ENCODE peak calls at places on chromosomes 11 and 22, in ten cellular contexts. K, M, E, W, Z, A, U, V, S and Y are unnamed samples.

GRCh38 chr11:10392680-10393079 is 62.4 kb upstream of the AMPD3 start:
- DNase-seq in E (no peak), K (no peak), V (no peak), W (no peak), S (no peak), U (no peak), Z (peak), M (no peak), A (no peak), Y (no peak)

GRCh38 chr11:134126197-134126822 is 57.4 kb downstream of the JAM3 start:
- DNase-seq in A (no peak), Z (no peak), U (no peak), M (no peak), K (no peak), S (no peak), E (no peak), W (peak), V (no peak), Y (no peak)

GRCh38 chr11:131841028-131841427 is 470.6 kb downstream of the NTM start:
- DNase-seq in W (no peak), M (no peak), V (no peak), K (no peak), Z (no peak), S (no peak), E (no peak), A (no peak), U (no peak), Y (no peak)

GRCh38 chr11:130609121-130610035 is 160.9 kb downstream of the ADAMTS15 start:
- DNase-seq in E (no peak), W (peak), S (peak), Z (peak), V (peak), M (no peak), K (peak), U (peak), A (no peak), Y (no peak)

GRCh38 chr11:46391578-46392420 is at the start of gene CHRM4:
- DNase-seq in A (no peak), V (no peak), W (peak), E (peak), S (no peak), K (no peak), M (peak), U (no peak), Z (peak), Y (no peak)

GRCh38 chr22:19556963-19557545 is 32.8 kb upstream of the CLDN5 start:
- DNase-seq in M (no peak), S (no peak), V (no peak), Z (no peak), E (no peak), A (no peak), U (no peak), W (no peak), K (no peak), Y (no peak)

GRCh38 chr11:108734956-108735559 is 70.2 kb downstream of the DDX10 start:
- DNase-seq in V (no peak), Z (no peak), M (no peak), S (no peak), E (no peak), A (no peak), K (no peak), W (peak), U (no peak), Y (peak)

GRCh38 chr11:100632970-100633452 is 54.1 kb upstream of the ARHGAP42 start:
- DNase-seq in Z (no peak), A (peak), K (peak), S (peak), E (no peak), M (peak), W (peak), V (peak), U (peak), Y (no peak)

GRCh38 chr11:18455686-18456372 is at the start of gene LDHAL6A:
- DNase-seq in Z (peak), E (no peak), A (no peak), V (no peak), S (no peak), K (no peak), M (no peak), W (no peak), U (no peak), Y (no peak)

DNA sequence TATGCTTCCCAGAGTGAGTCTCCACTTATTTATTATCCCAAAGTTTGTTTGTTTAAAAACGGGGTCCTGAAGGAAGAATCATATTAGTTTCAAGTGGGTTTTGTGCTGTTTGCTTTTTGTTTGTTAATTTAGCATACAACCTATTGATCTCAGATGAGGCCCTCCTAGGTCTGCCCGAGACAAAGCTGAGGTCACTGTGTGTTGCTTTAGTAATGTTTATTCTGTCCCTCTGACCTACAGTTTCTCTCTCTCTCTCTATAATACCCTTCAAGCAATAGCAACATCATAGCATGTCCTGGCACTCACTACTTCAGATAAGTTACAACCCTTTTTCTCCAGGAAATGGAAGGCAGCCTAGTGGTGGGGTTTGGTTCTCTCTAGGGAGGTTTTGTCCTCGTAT is 63.4 kb downstream of the AMOTL1 start:
- DNase-seq in U (no peak), A (no peak), M (no peak), E (no peak), Z (no peak), V (no peak), S (no peak), W (no peak), K (no peak), Y (no peak)
- H3K27ac ChIP-seq in U (no peak), A (peak), M (no peak), E (no peak), Z (no peak), V (no peak), S (no peak), W (peak), K (no peak), Y (no peak)

DNA sequence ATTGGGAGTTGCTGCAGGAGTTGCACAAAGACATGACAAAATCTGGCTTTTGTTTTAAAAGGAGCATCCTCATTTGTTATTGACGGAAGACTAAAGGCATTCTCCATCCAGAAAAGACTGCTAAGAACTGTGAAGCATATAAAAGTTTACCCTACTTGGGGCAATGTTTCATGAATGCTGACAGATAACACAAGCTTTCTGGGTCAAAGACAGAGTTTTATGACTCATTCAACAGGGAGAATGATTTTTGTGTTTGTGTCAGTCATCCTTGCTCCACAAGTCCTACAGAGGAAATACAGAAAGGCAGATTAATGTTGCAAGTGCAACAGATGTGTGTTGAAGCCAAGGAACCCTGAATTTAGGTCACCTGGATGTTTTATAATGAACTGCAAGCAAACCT is 2.5 kb downstream of the GLYATL1 start:
- DNase-seq in E (no peak), Z (no peak), K (no peak), A (no peak), W (no peak), V (no peak), U (no peak), M (no peak), S (no peak), Y (no peak)
- H3K27ac ChIP-seq in E (no peak), Z (no peak), K (no peak), A (peak), W (no peak), V (no peak), U (no peak), M (no peak), S (no peak), Y (no peak)

GRCh38 chr11:66281776-66282467 is 3.9 kb downstream of the CNIH2 start:
- DNase-seq in S (no peak), K (no peak), Z (no peak), M (no peak), E (no peak), V (no peak), A (peak), U (no peak), W (no peak), Y (no peak)

GRCh38 chr11:66281001-66281400 is 3.0 kb downstream of the CNIH2 start:
- DNase-seq in E (no peak), S (no peak), V (no peak), K (no peak), U (no peak), M (no peak), Z (no peak), W (no peak), A (no peak), Y (no peak)

GRCh38 chr11:66284526-66285078 is 4.3 kb downstream of the YIF1A start:
- DNase-seq in Z (peak), W (no peak), A (peak), K (no peak), E (no peak), M (no peak), V (no peak), S (no peak), U (no peak), Y (no peak)

GRCh38 chr11:66283461-66284105 is 5.4 kb downstream of the YIF1A start:
- DNase-seq in U (no peak), V (no peak), W (no peak), A (peak), M (no peak), S (no peak), K (no peak), E (no peak), Z (peak), Y (no peak)

GRCh38 chr11:66282468-66283455 is 4.8 kb downstream of the CNIH2 start:
- DNase-seq in W (peak), M (peak), U (peak), V (peak), E (peak), Z (peak), A (peak), K (peak), S (peak), Y (peak)
- H3K27ac ChIP-seq in W (no peak), M (no peak), U (no peak), V (no peak), E (no peak), Z (no peak), A (no peak), K (no peak), S (no peak), Y (peak)

GRCh38 chr11:70692131-70692530 is 293.8 kb downstream of the CTTN start:
- DNase-seq in S (no peak), U (no peak), A (no peak), E (no peak), W (no peak), V (no peak), Z (no peak), M (no peak), K (no peak), Y (no peak)

GRCh38 chr11:70682760-70683159 is 284.4 kb downstream of the CTTN start:
- DNase-seq in Z (no peak), E (no peak), M (no peak), K (no peak), S (no peak), U (no peak), V (no peak), A (no peak), W (no peak), Y (no peak)

GRCh38 chr11:70688142-70688541 is 289.8 kb downstream of the CTTN start:
- DNase-seq in Z (no peak), U (peak), E (no peak), M (no peak), K (no peak), W (peak), V (no peak), A (no peak), S (no peak), Y (no peak)

GRCh38 chr11:70689764-70690163 is 291.4 kb downstream of the CTTN start:
- DNase-seq in W (no peak), V (no peak), M (no peak), S (no peak), Z (no peak), U (no peak), A (no peak), K (no peak), E (no peak), Y (no peak)

GRCh38 chr11:70687716-70688115 is 289.4 kb downstream of the CTTN start:
- DNase-seq in W (no peak), E (no peak), U (no peak), M (no peak), S (no peak), Z (peak), K (no peak), A (no peak), V (no peak), Y (no peak)
- H3K27ac ChIP-seq in W (no peak), E (no peak), U (no peak), M (no peak), S (no peak), Z (no peak), K (no peak), A (no peak), V (no peak), Y (no peak)

DNA sequence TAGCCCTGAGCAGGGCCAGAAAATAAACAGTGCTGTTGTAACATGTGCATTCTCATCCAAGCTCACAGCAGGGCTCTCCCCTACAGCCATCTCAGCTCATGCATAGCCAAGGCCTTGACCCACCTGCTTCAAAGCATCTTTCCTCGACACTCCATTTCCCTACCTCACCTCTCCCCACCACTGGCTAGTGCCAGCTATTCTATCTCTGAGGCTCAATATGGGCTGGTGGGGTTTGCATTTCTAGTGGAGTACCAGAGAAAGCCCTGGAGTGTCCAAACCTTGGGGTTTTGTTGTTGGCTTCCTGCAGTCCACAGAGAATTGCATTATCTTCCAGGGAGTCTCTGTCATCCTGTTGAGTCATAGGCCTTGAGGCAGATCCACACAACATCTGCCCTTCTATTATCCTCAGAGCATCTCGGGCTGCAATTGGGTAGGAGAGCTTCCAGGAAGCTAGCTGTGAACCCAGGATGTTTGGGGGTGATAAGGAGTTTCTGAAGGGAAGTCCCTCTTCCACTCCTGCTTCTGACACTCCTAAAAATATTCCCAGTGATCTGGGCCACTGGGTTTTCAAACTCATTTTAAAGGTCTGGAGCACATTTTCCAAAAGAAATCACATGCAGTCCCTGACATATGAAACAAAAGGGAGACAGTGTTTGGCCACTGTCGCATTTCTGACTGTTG is 36.1 kb upstream of the AMOTL1 start:
- DNase-seq in U (no peak), M (no peak), Z (no peak), V (peak), A (no peak), W (no peak), E (peak), K (no peak), S (peak), Y (no peak)
- H3K27ac ChIP-seq in U (no peak), M (peak), Z (peak), V (peak), A (peak), W (peak), E (peak), K (peak), S (peak), Y (no peak)